ENCODE peak calls at places on chromosomes 5 and 9, in nine cellular contexts. G is AG04450, W is fibroblast of pulmonary artery, N is GM12865, L is fibroblast of mammary gland, E is PC-3, B is B cell, D is WTC11, C is BJ. K is an unnamed sample.

GRCh38 chr5:126066795-126067321 is 356.4 kb upstream of the GRAMD2B start:
- DNase-seq in G (no peak), W (no peak), N (no peak), L (no peak), E (no peak), B (no peak), D (no peak), C (no peak), K (no peak)

GRCh38 chr5:153959134-153959957 is 79.4 kb downstream of the FAM114A2 start:
- DNase-seq in G (peak), W (peak), N (no peak), L (peak), E (no peak), B (no peak), D (peak), C (peak), K (no peak)

GRCh38 chr5:90994796-90995195 is 388.3 kb downstream of the ARRDC3 start:
- DNase-seq in G (no peak), W (no peak), N (no peak), L (no peak), E (no peak), B (no peak), D (no peak), C (no peak), K (no peak)

GRCh38 chr9:469672-470040 is 255.0 kb downstream of the DOCK8 start:
- DNase-seq in G (no peak), W (no peak), N (peak), L (no peak), E (no peak), B (no peak), D (peak), C (no peak), K (peak)

GRCh38 chr9:123647145-123647544 is 282.8 kb downstream of the DENND1A start:
- DNase-seq in G (no peak), W (no peak), N (no peak), L (no peak), E (no peak), B (no peak), D (no peak), C (no peak), K (no peak)

GRCh38 chr9:79623799-79624721 is 52.3 kb downstream of the TLE4 start:
- DNase-seq in G (no peak), W (peak), N (peak), L (no peak), E (peak), B (peak), D (no peak), C (no peak), K (peak)

GRCh38 chr5:82313016-82313415 is 34.9 kb upstream of the RPS23 start:
- DNase-seq in G (no peak), W (peak), N (no peak), L (no peak), E (no peak), B (no peak), D (no peak), C (no peak), K (no peak)

GRCh38 chr9:113886471-113886870 is 10.4 kb downstream of the ZNF618 start:
- DNase-seq in G (no peak), W (no peak), N (no peak), L (no peak), E (no peak), B (peak), D (no peak), C (no peak), K (peak)

GRCh38 chr5:159099049-159099760 is 511 bp downstream of the EBF1 start:
- DNase-seq in G (no peak), W (peak), N (peak), L (peak), E (peak), B (peak), D (peak), C (no peak), K (peak)

GRCh38 chr5:132528866-132529634 is 14.3 kb downstream of the IL5 start:
- DNase-seq in G (no peak), W (no peak), N (peak), L (no peak), E (no peak), B (peak), D (no peak), C (no peak), K (no peak)

GRCh38 chr9:94980947-94981632 is 254.6 kb downstream of the AOPEP start:
- DNase-seq in G (no peak), W (no peak), N (no peak), L (no peak), E (no peak), B (no peak), D (peak), C (no peak), K (no peak)

GRCh38 chr9:121607434-121608248 is 43.8 kb upstream of the DAB2IP start:
- DNase-seq in G (no peak), W (peak), N (no peak), L (peak), E (peak), B (no peak), D (no peak), C (no peak), K (no peak)

GRCh38 chr5:17282283-17283120 is 65.1 kb downstream of the BASP1 start:
- DNase-seq in G (no peak), W (no peak), N (peak), L (no peak), E (no peak), B (peak), D (no peak), C (no peak), K (peak)

GRCh38 chr9:3873818-3874217 is 348.0 kb upstream of the RFX3 start:
- DNase-seq in G (no peak), W (peak), N (no peak), L (peak), E (no peak), B (no peak), D (no peak), C (no peak), K (no peak)

GRCh38 chr9:114289106-114289505 is 33.8 kb upstream of the ORM1 start:
- DNase-seq in G (no peak), W (no peak), N (no peak), L (no peak), E (no peak), B (no peak), D (no peak), C (no peak), K (no peak)

GRCh38 chr5:37703841-37704241 is 136.0 kb downstream of the GDNF start:
- DNase-seq in G (no peak), W (no peak), N (no peak), L (no peak), E (peak), B (no peak), D (no peak), C (no peak), K (no peak)

GRCh38 chr5:125140855-125141254 is 394.4 kb upstream of the ZNF608 start:
- DNase-seq in G (peak), W (peak), N (no peak), L (peak), E (peak), B (no peak), D (no peak), C (peak), K (no peak)

GRCh38 chr5:173817561-173817960 is 70.6 kb upstream of the CPEB4 start:
- DNase-seq in G (no peak), W (no peak), N (no peak), L (no peak), E (no peak), B (peak), D (no peak), C (no peak), K (no peak)

GRCh38 chr9:132721661-132722060 is 51.4 kb downstream of the GTF3C4 start:
- DNase-seq in G (no peak), W (no peak), N (no peak), L (no peak), E (no peak), B (no peak), D (no peak), C (no peak), K (no peak)

GRCh38 chr5:179549973-179550510 is 312 bp upstream of the RUFY1 start:
- DNase-seq in G (no peak), W (no peak), N (peak), L (peak), E (peak), B (no peak), D (no peak), C (peak), K (no peak)

GRCh38 chr5:163760498-163760897 is 255.1 kb downstream of the MAT2B start:
- DNase-seq in G (peak), W (peak), N (no peak), L (peak), E (peak), B (no peak), D (no peak), C (peak), K (no peak)

GRCh38 chr5:95086932-95087818 is 197.7 kb downstream of the MCTP1 start:
- DNase-seq in G (no peak), W (no peak), N (peak), L (no peak), E (no peak), B (no peak), D (no peak), C (no peak), K (no peak)

GRCh38 chr5:110087829-110088228 is 398.1 kb downstream of the MAN2A1 start:
- DNase-seq in G (no peak), W (no peak), N (no peak), L (peak), E (no peak), B (no peak), D (no peak), C (no peak), K (no peak)

GRCh38 chr9:38039090-38039906 is 29.7 kb downstream of the SHB start:
- DNase-seq in G (no peak), W (peak), N (no peak), L (no peak), E (peak), B (no peak), D (no peak), C (no peak), K (no peak)

GRCh38 chr5:151214614-151215545 is 9.0 kb downstream of the CCDC69 start:
- DNase-seq in G (no peak), W (no peak), N (peak), L (no peak), E (no peak), B (peak), D (no peak), C (no peak), K (peak)

GRCh38 chr5:154371687-154372086 is 74.1 kb upstream of the SAP30L start:
- DNase-seq in G (peak), W (peak), N (no peak), L (peak), E (no peak), B (no peak), D (no peak), C (peak), K (no peak)

GRCh38 chr5:132259061-132259851 is 1.8 kb downstream of the PDLIM4 start:
- DNase-seq in G (peak), W (peak), N (no peak), L (peak), E (no peak), B (no peak), D (no peak), C (peak), K (peak)

GRCh38 chr9:136404801-136405136 is 4.8 kb upstream of the SNAPC4 start:
- DNase-seq in G (no peak), W (no peak), N (peak), L (no peak), E (no peak), B (no peak), D (no peak), C (no peak), K (no peak)

GRCh38 chr9:106697799-106698591 is 165.0 kb upstream of the ZNF462 start:
- DNase-seq in G (no peak), W (peak), N (no peak), L (peak), E (no peak), B (no peak), D (peak), C (peak), K (no peak)

GRCh38 chr5:141825836-141826560 is 52.2 kb downstream of the PCDH1 start:
- DNase-seq in G (no peak), W (no peak), N (peak), L (peak), E (peak), B (peak), D (no peak), C (no peak), K (peak)

GRCh38 chr9:2749485-2749884 is 32.2 kb downstream of the KCNV2 start:
- DNase-seq in G (no peak), W (no peak), N (no peak), L (no peak), E (no peak), B (no peak), D (no peak), C (no peak), K (no peak)

GRCh38 chr9:135956798-135957166 is 4.4 kb downstream of the UBAC1 start:
- DNase-seq in G (no peak), W (no peak), N (no peak), L (no peak), E (no peak), B (no peak), D (no peak), C (no peak), K (no peak)

GRCh38 chr5:93145767-93146166 is 435.3 kb downstream of the NR2F1-AS1 start:
- DNase-seq in G (no peak), W (peak), N (no peak), L (peak), E (peak), B (no peak), D (no peak), C (no peak), K (no peak)

GRCh38 chr9:33375841-33376321 is 26.5 kb downstream of the AQP7 start:
- DNase-seq in G (no peak), W (peak), N (no peak), L (peak), E (no peak), B (no peak), D (no peak), C (no peak), K (no peak)

GRCh38 chr9:33374190-33374589 is 28.2 kb downstream of the AQP7 start:
- DNase-seq in G (no peak), W (no peak), N (no peak), L (no peak), E (no peak), B (no peak), D (no peak), C (no peak), K (no peak)

GRCh38 chr9:33372900-33373299 is 29.5 kb downstream of the AQP7 start:
- DNase-seq in G (no peak), W (no peak), N (no peak), L (no peak), E (no peak), B (no peak), D (no peak), C (no peak), K (no peak)

GRCh38 chr9:33375238-33375840 is 27.0 kb downstream of the AQP7 start:
- DNase-seq in G (no peak), W (no peak), N (no peak), L (no peak), E (no peak), B (no peak), D (peak), C (no peak), K (no peak)

GRCh38 chr9:33374634-33375237 is 27.6 kb downstream of the AQP7 start:
- DNase-seq in G (peak), W (peak), N (peak), L (peak), E (peak), B (peak), D (peak), C (peak), K (peak)
- TF ChIP-seq CTCF in G (peak), W (peak), N (peak), L (peak), E (peak), B (peak), D (peak), C (peak), K (peak)

GRCh38 chr5:76956033-76956432 is 3.2 kb downstream of the CRHBP start:
- DNase-seq in G (no peak), W (no peak), N (no peak), L (no peak), E (no peak), B (no peak), D (no peak), C (no peak), K (no peak)

GRCh38 chr5:76952795-76953536 is at the start of gene CRHBP:
- DNase-seq in G (no peak), W (no peak), N (no peak), L (no peak), E (no peak), B (no peak), D (peak), C (no peak), K (no peak)

GRCh38 chr5:76958976-76959767 is 6.3 kb downstream of the CRHBP start:
- DNase-seq in G (peak), W (peak), N (peak), L (peak), E (peak), B (no peak), D (no peak), C (no peak), K (no peak)

GRCh38 chr5:76954383-76954763 is 1.5 kb downstream of the CRHBP start:
- DNase-seq in G (no peak), W (no peak), N (no peak), L (no peak), E (no peak), B (no peak), D (peak), C (no peak), K (no peak)

DNA sequence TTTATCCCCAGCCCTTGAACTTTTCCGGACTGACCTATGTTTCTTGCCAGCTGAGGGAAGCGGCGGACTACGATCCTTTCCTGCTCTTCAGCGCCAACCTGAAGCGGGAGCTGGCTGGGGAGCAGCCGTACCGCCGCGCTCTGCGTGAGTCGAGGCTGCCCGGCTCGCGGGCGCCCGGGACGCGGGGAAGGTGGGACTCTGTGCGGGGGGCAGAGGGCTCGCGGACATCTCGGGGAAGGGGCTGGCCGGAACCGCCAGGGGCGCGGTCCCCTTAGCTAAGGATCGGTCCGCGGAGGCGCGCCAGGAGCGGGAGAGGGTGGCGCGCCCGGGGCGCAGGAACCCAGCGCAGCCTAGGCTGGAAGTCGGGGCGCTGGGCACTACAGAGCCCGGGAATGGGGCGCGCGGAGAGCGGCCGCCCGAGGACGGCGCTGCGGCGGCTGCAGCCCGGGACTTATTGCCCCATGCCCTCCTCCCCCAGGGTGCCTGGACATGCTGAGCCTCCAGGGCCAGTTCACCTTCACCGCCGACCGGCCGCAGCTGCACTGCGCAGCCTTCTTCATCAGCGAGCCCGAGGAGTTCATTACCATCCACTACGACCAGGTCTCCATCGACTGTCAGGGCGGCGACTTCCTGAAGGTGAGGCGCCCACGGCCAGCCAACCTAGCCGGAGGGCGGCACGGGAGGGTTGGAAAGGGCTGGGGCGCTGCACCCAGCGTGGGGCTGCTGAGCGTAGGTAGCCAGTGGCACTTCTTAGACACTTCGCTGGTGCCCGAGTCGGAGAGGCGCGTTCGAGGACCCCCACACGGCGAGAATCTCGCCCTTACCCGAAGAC is 922 bp downstream of the CRHBP start:
- DNase-seq in G (no peak), W (no peak), N (no peak), L (no peak), E (no peak), B (no peak), D (peak), C (no peak), K (no peak)
- TF ChIP-seq CTCF in G (no peak), W (no peak), N (no peak), L (no peak), E (no peak), B (no peak), D (no peak), C (no peak), K (no peak)

GRCh38 chr5:120052916-120053828 is 410.9 kb upstream of the PRR16 start:
- DNase-seq in G (no peak), W (no peak), N (no peak), L (peak), E (no peak), B (no peak), D (no peak), C (no peak), K (no peak)

GRCh38 chr5:120053841-120054240 is 410.3 kb upstream of the PRR16 start:
- DNase-seq in G (no peak), W (peak), N (no peak), L (peak), E (no peak), B (no peak), D (no peak), C (no peak), K (no peak)

DNA sequence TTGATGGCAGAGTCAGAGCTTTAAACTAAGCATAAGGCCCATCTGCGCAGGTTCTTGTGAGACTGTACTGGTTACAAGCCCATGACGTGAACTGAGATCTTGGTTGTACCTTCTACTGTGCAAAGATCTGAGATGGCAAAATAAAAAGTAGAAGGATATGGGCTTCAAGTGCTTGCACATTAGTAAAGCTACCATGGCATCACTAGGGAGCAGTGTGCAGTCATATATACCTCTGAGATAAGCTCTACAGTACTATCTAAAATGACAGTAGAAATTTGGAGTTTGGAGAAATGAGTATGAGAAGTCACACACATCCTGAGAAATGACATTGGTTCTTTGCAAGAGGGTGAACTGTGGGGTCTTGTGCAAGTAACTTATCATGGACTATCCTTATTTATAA is 408.2 kb upstream of the PRR16 start:
- DNase-seq in G (peak), W (peak), N (peak), L (peak), E (peak), B (peak), D (no peak), C (peak), K (peak)
- TF ChIP-seq CTCF in G (peak), W (peak), N (no peak), L (peak), E (peak), B (no peak), D (no peak), C (peak), K (no peak)

DNA sequence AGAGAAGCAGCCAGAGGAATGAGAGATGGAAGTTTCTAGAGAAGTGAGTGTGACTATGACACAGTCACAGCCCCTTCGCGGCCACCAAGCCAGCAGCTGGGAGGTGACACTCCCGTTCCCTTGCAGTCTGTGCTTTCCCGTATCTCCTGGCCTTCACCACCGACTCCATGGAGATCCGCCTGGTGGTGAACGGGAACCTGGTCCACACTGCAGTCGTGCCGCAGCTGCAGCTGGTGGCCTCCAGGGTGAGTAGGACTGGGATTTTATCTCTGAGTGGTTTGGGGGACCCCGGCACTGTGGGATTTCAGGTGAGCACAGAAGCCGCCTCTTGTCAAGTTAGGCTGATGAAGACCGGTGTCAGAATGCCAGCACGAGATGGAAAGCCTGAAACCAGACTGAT is 12.1 kb upstream of the SLC2A8 start:
- DNase-seq in G (no peak), W (no peak), N (no peak), L (no peak), E (no peak), B (no peak), D (peak), C (no peak), K (no peak)
- TF ChIP-seq CTCF in G (no peak), W (no peak), N (no peak), L (no peak), E (no peak), B (no peak), D (no peak), C (no peak), K (no peak)

GRCh38 chr5:81207009-81207408 is 26.1 kb upstream of the CKMT2 start:
- DNase-seq in G (no peak), W (peak), N (peak), L (no peak), E (no peak), B (no peak), D (peak), C (no peak), K (no peak)
- TF ChIP-seq CTCF in G (peak), W (peak), N (peak), L (peak), E (peak), B (no peak), D (no peak), C (no peak), K (no peak)

K was measured in GM20000.